ENCODE peak calls at places on chromosomes 7 and 10, in nine cellular contexts. N, G, F, M, L, S, V, T and R are unnamed samples.

GRCh38 chr7:4519819-4520520 is 162.1 kb upstream of the FOXK1 start:
- DNase-seq in G (no peak), F (no peak), V (no peak), M (no peak), T (no peak), L (no peak), S (no peak), N (peak; percentile 32), R (no peak)

GRCh38 chr10:126479280-126479679 is 91.0 kb upstream of the ADAM12 start:
- DNase-seq in S (no peak), V (no peak), T (no peak), F (no peak), L (no peak), M (no peak), G (no peak), N (no peak), R (no peak)

GRCh38 chr7:124801330-124801895 is 35.8 kb upstream of the GPR37 start:
- DNase-seq in V (no peak), M (no peak), T (no peak), F (no peak), N (no peak), S (no peak), G (no peak), L (no peak), R (no peak)

GRCh38 chr10:821322-821721 is 110.2 kb downstream of the LARP4B start:
- DNase-seq in V (no peak), T (no peak), N (no peak), M (no peak), L (no peak), G (no peak), F (no peak), S (no peak), R (no peak)

GRCh38 chr7:158252081-158252836 is 335.4 kb downstream of the PTPRN2 start:
- DNase-seq in G (no peak), N (peak; percentile 23), M (peak; percentile 39), T (no peak), V (no peak), S (no peak), L (no peak), F (no peak), R (no peak)

GRCh38 chr7:107232568-107233090 is 63.8 kb downstream of the HBP1 start:
- DNase-seq in V (no peak), G (no peak), S (no peak), L (no peak), N (no peak), M (no peak), T (no peak), F (peak; percentile 23), R (no peak)

GRCh38 chr10:132186488-132187413 is at the start of gene DPYSL4:
- DNase-seq in L (no peak), M (no peak), S (peak; percentile 90), F (no peak), T (no peak), N (no peak), G (no peak), V (no peak), R (no peak)

GRCh38 chr7:116271980-116272886 is 61.9 kb downstream of the TES start:
- DNase-seq in T (peak; percentile 85), S (no peak), M (no peak), V (peak; percentile 20), F (peak; percentile 93), L (peak; percentile 59), N (no peak), G (no peak), R (no peak)

GRCh38 chr7:27159278-27160146 is 3.0 kb upstream of the HOXA7 start:
- DNase-seq in T (no peak), V (no peak), N (peak; percentile 25), S (no peak), G (no peak), M (no peak), L (no peak), F (no peak), R (no peak)

GRCh38 chr10:21194510-21194993 is 297.4 kb upstream of the NEBL start:
- DNase-seq in S (no peak), G (no peak), N (no peak), V (no peak), M (no peak), L (no peak), T (peak; percentile 38), F (no peak), R (no peak)

GRCh38 chr10:50279489-50279888 is 28.2 kb upstream of the ASAH2 start:
- DNase-seq in S (no peak), T (no peak), F (no peak), G (no peak), V (no peak), M (no peak), N (peak; percentile 52), L (no peak), R (no peak)

GRCh38 chr7:2175091-2175490 is 57.7 kb downstream of the MAD1L1 start:
- DNase-seq in M (peak; percentile 50), S (no peak), F (no peak), V (no peak), L (no peak), T (no peak), G (no peak), N (no peak), R (no peak)

GRCh38 chr7:23275906-23276305 is 23.2 kb upstream of the MALSU1 start:
- DNase-seq in T (no peak), L (no peak), M (no peak), F (no peak), V (no peak), S (no peak), G (no peak), N (no peak), R (no peak)

GRCh38 chr7:55464422-55464821 is 99.3 kb downstream of the LANCL2 start:
- DNase-seq in V (no peak), F (no peak), L (no peak), N (no peak), M (no peak), G (no peak), T (no peak), S (no peak), R (no peak)

GRCh38 chr10:21336476-21337170 is 188.9 kb downstream of the SKIDA1 start:
- DNase-seq in N (peak; percentile 74), V (no peak), F (peak; percentile 91), L (peak; percentile 65), G (no peak), M (no peak), S (no peak), T (peak; percentile 84), R (no peak)

GRCh38 chr7:1233328-1234048 is 816 bp downstream of the UNCX start:
- DNase-seq in N (peak; percentile 56), T (no peak), M (peak; percentile 61), F (no peak), S (no peak), G (no peak), L (no peak), V (no peak), R (no peak)

GRCh38 chr7:122425731-122426130 is 121.2 kb upstream of the FEZF1 start:
- DNase-seq in N (no peak), S (no peak), T (no peak), G (no peak), L (no peak), V (no peak), M (no peak), F (no peak), R (no peak)

GRCh38 chr7:76073335-76073990 is 25.6 kb downstream of the MDH2 start:
- DNase-seq in T (no peak), S (no peak), F (no peak), V (no peak), M (no peak), G (no peak), L (no peak), N (peak; percentile 88), R (peak; percentile 36)

GRCh38 chr10:30587522-30588031 is 42.0 kb downstream of the LYZL2 start:
- DNase-seq in N (peak; percentile 48), G (peak; percentile 81), M (peak; percentile 87), S (peak; percentile 68), F (no peak), V (peak; percentile 14), T (no peak), L (peak; percentile 23), R (no peak)

GRCh38 chr7:75660566-75661215 is 78.0 kb downstream of the HIP1 start:
- DNase-seq in T (no peak), L (no peak), G (no peak), M (peak; percentile 28), V (no peak), S (no peak), F (no peak), N (no peak), R (no peak)

GRCh38 chr7:88357295-88357694 is 50.6 kb upstream of the STEAP4 start:
- DNase-seq in N (no peak), M (no peak), G (no peak), V (no peak), L (peak; percentile 19), S (no peak), F (no peak), T (no peak), R (peak; percentile 35)
- TF ChIP-seq CTCF in N (peak; percentile 42), M (no peak), G (no peak), V (peak; percentile 5), L (peak; percentile 22), S (peak; percentile 55), F (no peak), T (peak; percentile 26), R (no peak)

DNA sequence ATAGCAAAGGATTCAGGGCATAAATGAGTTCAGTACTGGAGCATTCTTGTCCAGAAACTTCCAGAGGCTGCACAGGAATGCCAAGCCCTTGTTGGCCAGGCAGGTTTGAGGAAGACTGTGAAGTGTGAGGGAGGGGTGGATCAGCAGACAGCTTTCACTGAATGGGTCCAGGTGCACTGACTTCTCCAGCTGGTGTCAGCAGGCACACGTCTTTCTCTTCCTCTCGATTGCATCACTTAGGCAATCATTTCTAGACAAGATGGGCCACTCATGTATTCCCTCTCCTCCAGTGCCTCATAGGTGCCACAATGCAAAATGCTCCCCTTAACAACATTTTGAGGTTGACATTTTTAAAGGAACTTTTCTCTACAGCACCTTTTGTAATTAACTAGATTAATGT is 15.6 kb upstream of the PLEKHS1 start:
- DNase-seq in N (peak; percentile 34), V (no peak), L (no peak), S (no peak), M (no peak), F (no peak), G (no peak), T (no peak), R (no peak)
- TF ChIP-seq CTCF in N (no peak), V (no peak), L (no peak), S (no peak), M (no peak), F (no peak), G (no peak), T (no peak), R (no peak)

GRCh38 chr10:70510904-70511303 is 32.3 kb downstream of the PALD1 start:
- DNase-seq in F (no peak), N (no peak), T (no peak), L (no peak), G (no peak), M (no peak), V (no peak), S (no peak), R (no peak)
- TF ChIP-seq CTCF in F (no peak), N (no peak), T (no peak), L (no peak), G (no peak), M (no peak), V (no peak), S (no peak), R (no peak)

GRCh38 chr10:5663692-5664427 is 2.5 kb downstream of the ASB13 start:
- DNase-seq in M (no peak), L (no peak), G (no peak), F (no peak), N (peak; percentile 52), V (no peak), S (no peak), T (no peak), R (no peak)
- TF ChIP-seq CTCF in M (no peak), L (no peak), G (no peak), F (peak; percentile 7), N (peak; percentile 30), V (no peak), S (no peak), T (peak; percentile 8), R (no peak)